ENCODE peak calls at places on chromosomes 1 and 21, in five cellular contexts. V is upper lobe of left lung; O is CD4-positive, CD25-positive, alpha-beta regulatory T cell; J is RWPE1; D is A549. H is an unnamed sample.

GRCh38 chr1:159296697-159297375 is 5.3 kb upstream of the FCER1A start:
- DNase-seq in V (no peak), O (no peak), J (no peak), D (no peak), H (no peak)

GRCh38 chr1:226973898-226974543 is 33.9 kb downstream of the COQ8A start:
- DNase-seq in V (peak), O (no peak), J (peak), D (no peak), H (no peak)

GRCh38 chr1:213821175-213821942 is 166.4 kb upstream of the PROX1 start:
- DNase-seq in V (no peak), O (no peak), J (no peak), D (no peak), H (no peak)

GRCh38 chr1:176752505-176752904 is 289.5 kb downstream of the PAPPA2 start:
- DNase-seq in V (no peak), O (no peak), J (no peak), D (no peak), H (no peak)

GRCh38 chr21:32516729-32517649 is 68.3 kb downstream of the TCP10L start:
- DNase-seq in V (peak), O (no peak), J (peak), D (no peak), H (no peak)

GRCh38 chr1:176241385-176242015 is 34.4 kb upstream of the COP1 start:
- DNase-seq in V (no peak), O (no peak), J (peak), D (peak), H (no peak)

GRCh38 chr1:112614460-112615065 is 4.4 kb downstream of the ST7L start:
- DNase-seq in V (no peak), O (peak), J (no peak), D (no peak), H (no peak)

GRCh38 chr21:42798106-42798505 is 81.2 kb downstream of the WDR4 start:
- DNase-seq in V (no peak), O (no peak), J (no peak), D (no peak), H (no peak)

GRCh38 chr1:248873409-248873992 is 14.6 kb upstream of the ZNF692 start:
- DNase-seq in V (peak), O (peak), J (peak), D (peak), H (peak)

GRCh38 chr1:172658871-172659453 is at the start of gene FASLG:
- DNase-seq in V (no peak), O (peak), J (no peak), D (no peak), H (no peak)

GRCh38 chr21:45241357-45241756 is 46.3 kb downstream of the POFUT2 start:
- DNase-seq in V (no peak), O (no peak), J (no peak), D (no peak), H (no peak)

GRCh38 chr1:29258974-29259801 is 22.9 kb downstream of the PTPRU start:
- DNase-seq in V (no peak), O (no peak), J (no peak), D (no peak), H (no peak)

GRCh38 chr1:76659171-76659940 is 207.9 kb upstream of the ST6GALNAC5 start:
- DNase-seq in V (no peak), O (no peak), J (no peak), D (no peak), H (no peak)

GRCh38 chr1:231533240-231533639 is 4.8 kb downstream of the TSNAX start:
- DNase-seq in V (no peak), O (no peak), J (no peak), D (no peak), H (no peak)

GRCh38 chr1:173861731-173862145 is 6.1 kb downstream of the GAS5 start:
- DNase-seq in V (no peak), O (no peak), J (no peak), D (no peak), H (no peak)

GRCh38 chr1:157000686-157001085 is 44.9 kb downstream of the ARHGEF11 start:
- DNase-seq in V (no peak), O (no peak), J (peak), D (no peak), H (no peak)

DNA sequence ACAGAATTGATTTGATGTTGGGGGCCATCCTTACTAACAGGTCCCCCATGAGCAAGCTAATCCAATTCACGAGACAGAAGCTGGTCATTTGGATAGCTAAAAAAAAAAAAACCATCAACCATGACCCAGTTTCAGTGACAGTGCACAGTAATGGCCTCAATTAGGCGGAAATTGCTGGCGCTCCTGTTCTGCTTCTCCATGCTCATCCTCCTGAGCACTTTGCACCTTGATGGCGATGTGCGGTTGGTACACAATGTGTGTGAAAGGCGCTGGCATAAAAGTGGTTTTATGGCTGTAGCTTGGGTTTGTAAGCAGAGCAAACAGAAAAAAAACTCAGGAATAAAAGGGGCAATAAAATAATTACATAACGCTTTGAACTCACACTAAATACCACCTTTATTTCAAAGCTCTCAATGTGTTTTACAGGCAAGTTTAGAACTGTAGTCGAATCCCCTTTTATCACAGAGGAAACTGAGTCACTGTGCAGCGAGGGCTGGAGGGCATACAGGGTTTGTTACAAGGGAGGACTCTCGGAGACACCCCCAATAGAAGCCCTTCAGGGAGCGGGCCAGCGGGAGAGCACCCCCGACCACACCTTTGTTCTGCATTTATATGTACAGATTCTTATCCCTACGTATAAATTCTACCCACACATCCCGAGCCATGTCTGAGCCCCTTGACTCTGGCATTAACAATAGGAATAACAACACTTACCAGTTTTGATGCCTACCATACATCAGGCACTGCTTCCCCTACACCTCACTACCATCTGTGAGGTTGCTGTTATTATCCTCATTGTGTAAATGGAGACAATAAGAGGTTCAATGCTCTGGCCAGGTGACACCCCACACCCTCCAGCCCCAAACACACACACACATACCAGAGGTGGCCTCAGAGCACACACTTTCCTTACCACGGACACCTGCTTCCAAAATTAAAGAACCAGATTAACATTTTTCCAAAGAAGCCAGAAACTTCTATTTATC is 213.5 kb upstream of the IRF2BP2 start:
- DNase-seq in V (no peak), O (no peak), J (no peak), D (no peak), H (no peak)
- H3K27ac ChIP-seq in V (no peak), O (no peak), J (no peak), D (no peak), H (no peak)

DNA sequence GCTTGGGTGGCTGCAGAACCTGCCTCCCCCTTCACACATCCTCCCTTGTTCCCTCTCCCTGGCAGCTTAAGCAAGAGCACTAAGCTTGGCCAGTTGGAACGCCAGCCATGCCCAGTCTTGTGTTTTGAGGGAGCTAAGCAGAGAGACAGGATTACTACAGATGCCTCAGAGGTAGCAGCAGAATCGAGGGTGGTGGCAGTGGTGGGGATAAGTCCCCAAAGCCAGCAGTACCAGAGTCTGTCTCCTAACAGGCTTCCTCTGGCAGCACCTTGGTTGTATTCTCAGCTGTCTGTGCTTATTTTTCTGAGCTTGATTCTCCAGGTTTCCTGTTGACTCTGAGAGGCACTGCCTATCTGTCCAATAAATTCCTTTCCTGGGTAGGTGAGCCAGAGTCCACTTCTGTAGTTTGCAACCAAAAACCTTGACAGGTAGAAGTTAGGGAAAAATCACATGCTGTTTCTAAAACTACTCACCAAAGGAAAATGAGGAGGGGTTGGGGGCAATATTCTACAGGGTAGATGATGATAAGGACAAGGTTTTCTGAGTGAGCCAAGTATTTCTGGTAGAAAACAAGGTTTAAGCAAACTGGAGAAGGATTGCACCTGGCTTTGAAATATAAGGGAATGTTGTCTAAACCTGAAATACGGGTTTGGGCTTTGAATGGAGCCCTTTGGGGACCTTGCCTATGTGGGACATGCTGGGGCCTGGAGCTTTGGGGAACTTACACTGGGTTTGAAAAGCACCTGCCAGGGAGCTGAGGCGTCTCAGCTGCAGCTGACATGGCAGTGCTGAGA is 100.8 kb downstream of the PBX1 start:
- DNase-seq in V (peak), O (no peak), J (peak), D (no peak), H (no peak)
- H3K27ac ChIP-seq in V (peak), O (no peak), J (no peak), D (no peak), H (peak)

GRCh38 chr1:91020967-91021685 is 709 bp downstream of the ZNF644 start:
- DNase-seq in V (peak), O (peak), J (peak), D (peak), H (peak)

GRCh38 chr1:91018006-91018405 is 3.8 kb downstream of the ZNF644 start:
- DNase-seq in V (no peak), O (peak), J (no peak), D (no peak), H (no peak)

GRCh38 chr1:91021686-91022517 is at the start of gene ZNF644:
- DNase-seq in V (peak), O (peak), J (peak), D (peak), H (peak)

GRCh38 chr1:91022518-91022929 is 689 bp upstream of the ZNF644 start:
- DNase-seq in V (no peak), O (no peak), J (no peak), D (no peak), H (no peak)

DNA sequence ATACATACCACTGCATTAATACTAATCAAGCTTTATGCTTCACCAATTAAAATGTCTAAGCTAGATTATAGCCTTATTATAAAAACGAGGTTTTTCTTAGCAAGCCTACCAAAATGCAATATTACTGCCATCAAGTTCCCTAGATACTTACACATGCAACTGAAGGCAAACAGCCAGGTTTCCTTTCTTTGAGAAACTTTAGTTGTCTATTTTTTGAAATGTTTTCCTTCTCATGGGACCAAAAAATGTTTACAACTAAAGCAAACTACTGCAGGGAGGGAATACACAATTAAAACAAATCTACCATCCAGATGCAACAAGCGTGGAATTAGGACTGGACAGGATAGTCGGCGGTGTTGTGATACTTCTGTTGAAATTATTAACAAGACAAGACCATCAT is 1.3 kb downstream of the ZNF644 start:
- DNase-seq in V (no peak), O (no peak), J (no peak), D (no peak), H (no peak)
- H3K27ac ChIP-seq in V (peak), O (peak), J (no peak), D (peak), H (peak)

GRCh38 chr21:35038772-35039145 is 10.3 kb downstream of the RUNX1 start:
- DNase-seq in V (no peak), O (no peak), J (no peak), D (no peak), H (no peak)
- H3K27ac ChIP-seq in V (no peak), O (peak), J (no peak), D (no peak), H (no peak)